ENCODE peak calls at places on chromosome 7, in ten cellular contexts. Z is AG10803, A is fibroblast of lung, B is pancreas, X is A549, K is cardiac muscle cell, I is ovary, G is foreskin fibroblast, L is endodermal cell, R is right atrium auricular region. J is an unnamed sample.
A peak's percentile ranks its signal among the peaks of the same experiment; 100 is the strongest.

GRCh38 chr7:99740573-99741437 is 5.8 kb upstream of the CYP3A7 start:
- DNase-seq in Z (peak; percentile 77), A (peak; percentile 1), B (no peak), X (no peak), K (no peak), I (no peak), G (peak; percentile 91), L (no peak), R (no peak), J (no peak)

GRCh38 chr7:30321089-30321991 is 36.9 kb downstream of the ZNRF2 start:
- DNase-seq in Z (peak; percentile 40), A (peak; percentile 11), B (no peak), X (no peak), K (no peak), I (no peak), G (peak; percentile 33), L (peak; percentile 48), R (no peak), J (no peak)

GRCh38 chr7:18520450-18521235 is 25.1 kb downstream of the HDAC9 start:
- DNase-seq in Z (peak; percentile 71), A (peak; percentile 77), B (no peak), X (no peak), K (no peak), I (no peak), G (peak; percentile 82), L (no peak), R (no peak), J (peak; percentile 20)

GRCh38 chr7:16697507-16698199 is 51.7 kb downstream of the BZW2 start:
- DNase-seq in Z (peak; percentile 69), A (peak; percentile 79), B (no peak), X (no peak), K (no peak), I (no peak), G (peak; percentile 43), L (no peak), R (no peak), J (no peak)

GRCh38 chr7:5360971-5361370 is 62.7 kb downstream of the TNRC18 start:
- DNase-seq in Z (no peak), A (no peak), B (peak; percentile 74), X (no peak), K (no peak), I (no peak), G (no peak), L (peak; percentile 36), R (no peak), J (no peak)

GRCh38 chr7:30730097-30730496 is 21.8 kb upstream of the INMT start:
- DNase-seq in Z (no peak), A (no peak), B (no peak), X (no peak), K (no peak), I (no peak), G (no peak), L (no peak), R (no peak), J (no peak)

GRCh38 chr7:16915405-16915804 is 33.6 kb upstream of the AGR3 start:
- DNase-seq in Z (peak; percentile 87), A (peak; percentile 96), B (no peak), X (no peak), K (no peak), I (no peak), G (peak; percentile 88), L (no peak), R (no peak), J (peak; percentile 38)

GRCh38 chr7:85038466-85038865 is 148.4 kb downstream of the SEMA3D start:
- DNase-seq in Z (no peak), A (no peak), B (no peak), X (no peak), K (no peak), I (no peak), G (no peak), L (no peak), R (no peak), J (no peak)

GRCh38 chr7:90404777-90405176 is 1.5 kb downstream of the CLDN12 start:
- DNase-seq in Z (peak; percentile 10), A (peak; percentile 15), B (no peak), X (no peak), K (no peak), I (no peak), G (peak; percentile 43), L (no peak), R (no peak), J (no peak)

GRCh38 chr7:90411510-90411909 is 8.2 kb downstream of the CLDN12 start:
- DNase-seq in Z (no peak), A (peak; percentile 30), B (no peak), X (no peak), K (no peak), I (no peak), G (peak; percentile 60), L (no peak), R (no peak), J (no peak)

GRCh38 chr7:90409667-90410066 is 6.4 kb downstream of the CLDN12 start:
- DNase-seq in Z (no peak), A (peak; percentile 12), B (no peak), X (no peak), K (no peak), I (no peak), G (no peak), L (no peak), R (no peak), J (no peak)

GRCh38 chr7:90407484-90407821 is 4.2 kb downstream of the CLDN12 start:
- DNase-seq in Z (no peak), A (no peak), B (no peak), X (no peak), K (no peak), I (no peak), G (no peak), L (no peak), R (no peak), J (no peak)

DNA sequence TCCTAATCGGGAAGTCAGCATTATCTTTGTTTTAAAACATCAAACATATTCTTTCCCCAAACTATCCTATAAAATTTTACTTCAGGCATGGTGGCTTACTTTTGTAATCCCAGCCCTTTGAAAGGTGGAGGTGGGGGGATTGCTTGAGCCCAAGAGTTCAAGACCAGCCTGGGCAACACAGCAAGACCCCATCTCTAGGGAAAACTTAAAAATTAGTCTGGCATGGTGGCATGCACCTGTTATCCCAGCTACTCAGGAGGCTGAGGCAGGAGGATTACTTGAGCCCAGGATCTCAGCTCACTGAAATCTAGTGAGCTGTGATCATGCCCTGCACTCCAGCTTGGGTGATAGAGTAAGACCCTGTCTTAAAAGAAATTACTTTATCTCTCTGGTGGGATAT is 4.9 kb downstream of the CLDN12 start:
- DNase-seq in Z (no peak), A (no peak), B (no peak), X (no peak), K (no peak), I (no peak), G (no peak), L (no peak), R (no peak), J (no peak)
- H3K4me3 ChIP-seq in Z (no peak overlapping the region), A (no peak overlapping the region), B (no peak overlapping the region), X (no peak overlapping the region), K (no peak overlapping the region), I (no peak overlapping the region), G (no peak overlapping the region), L (no peak overlapping the region), R (no peak overlapping the region), J (no peak overlapping the region)

GRCh38 chr7:112411186-112411795 is 39.0 kb upstream of the IFRD1 start:
- DNase-seq in Z (peak; percentile 46), A (peak; percentile 31), B (no peak), X (no peak), K (peak; percentile 25), I (peak; percentile 39), G (peak; percentile 82), L (no peak), R (no peak), J (no peak)

GRCh38 chr7:112410087-112410486 is 40.2 kb upstream of the IFRD1 start:
- DNase-seq in Z (no peak), A (no peak), B (no peak), X (no peak), K (no peak), I (no peak), G (peak; percentile 49), L (no peak), R (no peak), J (no peak)

GRCh38 chr7:112419543-112420130 is 30.6 kb upstream of the IFRD1 start:
- DNase-seq in Z (no peak), A (no peak), B (no peak), X (no peak), K (no peak), I (no peak), G (no peak), L (no peak), R (no peak), J (no peak)

GRCh38 chr7:112416127-112416526 is 34.1 kb upstream of the IFRD1 start:
- DNase-seq in Z (peak; percentile 27), A (peak; percentile 50), B (no peak), X (no peak), K (no peak), I (no peak), G (peak; percentile 67), L (no peak), R (no peak), J (no peak)

DNA sequence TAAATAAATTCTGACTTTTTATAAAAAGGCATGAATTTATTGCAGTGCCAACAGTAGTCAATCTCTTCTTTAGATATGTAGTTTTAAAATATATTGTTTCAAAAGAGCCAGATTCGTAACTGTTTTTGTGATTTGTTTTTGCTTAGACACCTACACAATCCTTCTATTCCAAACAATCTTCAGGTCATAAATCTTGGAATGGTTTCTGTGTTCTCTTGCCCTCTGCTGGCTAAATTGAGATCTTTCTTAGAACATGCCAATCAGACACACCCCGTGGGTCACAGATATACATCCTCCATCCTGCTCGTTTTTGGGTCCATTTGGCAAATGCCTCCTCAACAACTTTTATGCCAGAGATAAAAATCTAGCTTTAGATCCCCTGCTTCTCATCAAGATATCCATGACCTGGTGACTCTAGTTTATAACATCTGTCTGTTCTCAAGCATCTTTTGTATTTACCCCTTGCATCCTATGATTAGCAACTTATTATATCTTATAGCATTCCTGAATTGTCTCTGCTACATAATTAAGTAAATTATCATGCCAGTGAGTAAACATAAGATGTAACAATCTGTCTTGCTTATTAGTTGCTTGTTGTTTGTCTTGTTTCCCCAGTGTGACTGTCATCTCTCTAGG is 35.3 kb upstream of the IFRD1 start:
- DNase-seq in Z (no peak), A (peak; percentile 27), B (no peak), X (peak; percentile 68), K (peak; percentile 53), I (no peak), G (peak; percentile 63), L (no peak), R (no peak), J (no peak)
- TF ChIP-seq CTCF in Z (peak; percentile 62), A (peak; percentile 46), B (no peak), X (peak; percentile 84), K (peak; percentile 58), I (peak; percentile 16), G (peak; percentile 38), L (peak; percentile 80), R (peak; percentile 64), J (peak; percentile 41)

GRCh38 chr7:74454948-74455804 is 1.5 kb downstream of the GTF2IRD1 start:
- DNase-seq in Z (no peak), A (no peak), B (peak; percentile 94), X (no peak), K (peak; percentile 59), I (peak; percentile 59), G (peak; percentile 18), L (peak; percentile 69), R (no peak), J (no peak)
- H3K4me3 ChIP-seq in Z (peak overlapping the region; percentile 71), A (peak overlapping the region; percentile 61), B (peak overlapping the region; percentile 82), X (peak overlapping the region; percentile 92), K (peak overlapping the region; percentile 76), I (peak overlapping the region; percentile 44), G (peak overlapping the region; percentile 71), L (peak overlapping the region; percentile 86), R (peak overlapping the region; percentile 70), J (peak overlapping the region; percentile 64)

DNA sequence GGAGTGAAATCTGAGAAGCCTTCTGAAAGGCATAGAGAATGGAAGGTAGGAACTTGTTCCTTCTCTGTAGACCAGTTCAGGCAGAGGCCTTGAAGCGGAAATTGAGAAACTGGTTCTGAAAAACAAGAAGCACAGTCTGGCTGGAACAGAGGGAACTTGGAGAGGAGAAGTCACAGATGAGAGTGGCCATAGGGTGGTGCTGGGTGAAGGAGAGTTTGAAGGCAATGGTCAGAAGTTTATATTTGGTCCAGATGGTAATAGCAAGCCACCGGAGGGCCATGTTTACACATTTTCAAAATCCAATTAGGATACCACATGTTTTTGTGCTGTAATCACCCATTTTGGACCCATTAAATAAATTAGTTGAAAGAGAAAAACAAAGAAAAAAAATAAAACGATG is 692.5 kb downstream of the INHBA start:
- DNase-seq in Z (peak; percentile 81), A (no peak), B (no peak), X (no peak), K (no peak), I (no peak), G (peak; percentile 76), L (no peak), R (no peak), J (no peak)
- TF ChIP-seq CTCF in Z (peak; percentile 33), A (no peak), B (no peak), X (no peak), K (no peak), I (no peak), G (peak; percentile 20), L (no peak), R (no peak), J (no peak)